ENCODE peak calls at places on chromosomes 12 and 14, in ten cellular contexts. M, C, N, Y, O, I, J, F, Q and H are unnamed samples.

GRCh38 chr12:25276199-25276937 is 25.6 kb upstream of the KRAS start:
- DNase-seq in Q (peak; percentile 27), C (peak; percentile 59), N (peak; percentile 36), Y (no peak), M (peak; percentile 82), O (peak; percentile 33), F (peak; percentile 68), I (no peak), J (no peak), H (no peak)

GRCh38 chr14:74491952-74492351 is 1.2 kb downstream of the NPC2 start:
- DNase-seq in M (peak; percentile 60), F (peak; percentile 47), O (no peak), Y (no peak), N (no peak), J (no peak), I (no peak), C (no peak), Q (no peak), H (no peak)

GRCh38 chr12:11718768-11719253 is 69.3 kb downstream of the ETV6 start:
- DNase-seq in F (no peak), Y (no peak), J (no peak), M (peak; percentile 30), Q (no peak), N (no peak), I (no peak), O (peak; percentile 28), C (no peak), H (no peak)

GRCh38 chr12:110849748-110850403 is 3.1 kb downstream of the CCDC63 start:
- DNase-seq in O (no peak), N (no peak), C (no peak), I (no peak), Q (no peak), M (no peak), Y (no peak), J (no peak), F (no peak), H (no peak)

GRCh38 chr12:52246720-52247621 is 13.9 kb downstream of the KRT7 start:
- DNase-seq in O (no peak), Q (no peak), F (peak; percentile 69), C (no peak), Y (no peak), I (peak; percentile 58), N (no peak), J (peak; percentile 64), M (peak; percentile 86), H (peak; percentile 36)

GRCh38 chr12:26493656-26494055 is 298.3 kb downstream of the SSPN start:
- DNase-seq in C (no peak), I (no peak), Q (no peak), M (peak; percentile 97), J (no peak), F (no peak), Y (no peak), O (no peak), N (no peak), H (no peak)

GRCh38 chr12:1916396-1917171 is 1.9 kb downstream of the CACNA2D4 start:
- DNase-seq in I (peak; percentile 64), C (peak; percentile 76), N (peak; percentile 82), Q (peak; percentile 2), J (peak; percentile 81), F (peak; percentile 62), O (peak; percentile 4), M (no peak), Y (no peak), H (no peak)

GRCh38 chr12:131831021-131831571 is 2.9 kb downstream of the MMP17 start:
- DNase-seq in J (peak; percentile 45), F (peak; percentile 67), N (peak; percentile 30), M (peak; percentile 51), O (no peak), C (no peak), I (peak; percentile 66), Y (no peak), Q (no peak), H (no peak)

GRCh38 chr12:121538699-121539061 is 42.1 kb downstream of the KDM2B start:
- DNase-seq in M (peak; percentile 70), F (no peak), I (no peak), Q (no peak), J (no peak), O (peak; percentile 22), C (no peak), Y (no peak), N (no peak), H (no peak)

GRCh38 chr14:69232388-69232787 is 27.6 kb upstream of the GALNT16 start:
- DNase-seq in M (no peak), F (no peak), J (no peak), O (no peak), Y (no peak), Q (no peak), C (no peak), N (no peak), I (no peak), H (no peak)

GRCh38 chr14:105315211-105315721 is 718 bp downstream of the PACS2 start:
- DNase-seq in C (no peak), Y (no peak), F (peak; percentile 14), M (peak; percentile 56), I (peak; percentile 76), J (peak; percentile 35), Q (no peak), N (no peak), O (no peak), H (no peak)